ENCODE peak calls at places on chromosome 3, in four cellular contexts. One of them, this sample, is unnamed.

GRCh38 chr3:48428088-48428862 is 1.6 kb downstream of the PLXNB1 start:
- DNase-seq in stimulated activated CD4-positive, alpha-beta T cell treated with anti-CD3 and anti-CD28 coated beads, TNF-alpha, amount 100 ng/mL, for 1 hour: no peak
- DNase-seq in H7: peak
- DNase-seq in IMR-90: no peak
- DNase-seq in this sample: no peak

GRCh38 chr3:147447224-147447623 is 38.1 kb downstream of the ZIC1 start:
- DNase-seq in stimulated activated CD4-positive, alpha-beta T cell treated with anti-CD3 and anti-CD28 coated beads, TNF-alpha, amount 100 ng/mL, for 1 hour: no peak
- DNase-seq in H7: no peak
- DNase-seq in IMR-90: no peak
- DNase-seq in this sample: no peak

GRCh38 chr3:133992385-133992784 is 37.3 kb downstream of the SLCO2A1 start:
- DNase-seq in stimulated activated CD4-positive, alpha-beta T cell treated with anti-CD3 and anti-CD28 coated beads, TNF-alpha, amount 100 ng/mL, for 1 hour: no peak
- DNase-seq in H7: no peak
- DNase-seq in IMR-90: no peak
- DNase-seq in this sample: no peak

GRCh38 chr3:55313701-55314100 is 173.4 kb downstream of the WNT5A start:
- DNase-seq in stimulated activated CD4-positive, alpha-beta T cell treated with anti-CD3 and anti-CD28 coated beads, TNF-alpha, amount 100 ng/mL, for 1 hour: no peak
- DNase-seq in H7: no peak
- DNase-seq in IMR-90: no peak
- DNase-seq in this sample: no peak

GRCh38 chr3:30662836-30663235 is 56.4 kb downstream of the TGFBR2 start:
- DNase-seq in stimulated activated CD4-positive, alpha-beta T cell treated with anti-CD3 and anti-CD28 coated beads, TNF-alpha, amount 100 ng/mL, for 1 hour: no peak
- DNase-seq in H7: no peak
- DNase-seq in IMR-90: no peak
- DNase-seq in this sample: no peak

GRCh38 chr3:187185759-187186158 is 11.5 kb upstream of the RTP1 start:
- DNase-seq in stimulated activated CD4-positive, alpha-beta T cell treated with anti-CD3 and anti-CD28 coated beads, TNF-alpha, amount 100 ng/mL, for 1 hour: no peak
- DNase-seq in H7: peak
- DNase-seq in IMR-90: no peak
- DNase-seq in this sample: no peak

GRCh38 chr3:175885196-175885766 is 1026.1 kb downstream of the NAALADL2 start:
- DNase-seq in stimulated activated CD4-positive, alpha-beta T cell treated with anti-CD3 and anti-CD28 coated beads, TNF-alpha, amount 100 ng/mL, for 1 hour: no peak
- DNase-seq in H7: no peak
- DNase-seq in IMR-90: no peak
- DNase-seq in this sample: no peak

GRCh38 chr3:164155386-164155785 is 922.9 kb downstream of the SI start:
- DNase-seq in stimulated activated CD4-positive, alpha-beta T cell treated with anti-CD3 and anti-CD28 coated beads, TNF-alpha, amount 100 ng/mL, for 1 hour: no peak
- DNase-seq in H7: no peak
- DNase-seq in IMR-90: no peak
- DNase-seq in this sample: no peak

GRCh38 chr3:10888523-10889081 is 72.6 kb downstream of the SLC6A11 start:
- DNase-seq in stimulated activated CD4-positive, alpha-beta T cell treated with anti-CD3 and anti-CD28 coated beads, TNF-alpha, amount 100 ng/mL, for 1 hour: no peak
- DNase-seq in H7: no peak
- DNase-seq in IMR-90: no peak
- DNase-seq in this sample: no peak

GRCh38 chr3:143822374-143822773 is 25.9 kb downstream of the SLC9A9 start:
- DNase-seq in stimulated activated CD4-positive, alpha-beta T cell treated with anti-CD3 and anti-CD28 coated beads, TNF-alpha, amount 100 ng/mL, for 1 hour: no peak
- DNase-seq in H7: no peak
- DNase-seq in IMR-90: no peak
- DNase-seq in this sample: no peak

GRCh38 chr3:51708216-51708845 is 1.5 kb downstream of the GRM2 start:
- DNase-seq in stimulated activated CD4-positive, alpha-beta T cell treated with anti-CD3 and anti-CD28 coated beads, TNF-alpha, amount 100 ng/mL, for 1 hour: no peak
- DNase-seq in H7: no peak
- DNase-seq in IMR-90: no peak
- DNase-seq in this sample: no peak

GRCh38 chr3:133455960-133456359 is 56.1 kb downstream of the BFSP2 start:
- DNase-seq in stimulated activated CD4-positive, alpha-beta T cell treated with anti-CD3 and anti-CD28 coated beads, TNF-alpha, amount 100 ng/mL, for 1 hour: no peak
- DNase-seq in H7: no peak
- DNase-seq in IMR-90: no peak
- DNase-seq in this sample: no peak

GRCh38 chr3:23106641-23107040 is 96.5 kb upstream of the UBE2E2 start:
- DNase-seq in stimulated activated CD4-positive, alpha-beta T cell treated with anti-CD3 and anti-CD28 coated beads, TNF-alpha, amount 100 ng/mL, for 1 hour: no peak
- DNase-seq in H7: no peak
- DNase-seq in IMR-90: no peak
- DNase-seq in this sample: no peak

GRCh38 chr3:190996376-190996775 is 133.9 kb upstream of the GMNC start:
- DNase-seq in stimulated activated CD4-positive, alpha-beta T cell treated with anti-CD3 and anti-CD28 coated beads, TNF-alpha, amount 100 ng/mL, for 1 hour: no peak
- DNase-seq in H7: no peak
- DNase-seq in IMR-90: peak
- DNase-seq in this sample: no peak

GRCh38 chr3:192816274-192816853 is 89.0 kb upstream of the FGF12 start:
- DNase-seq in stimulated activated CD4-positive, alpha-beta T cell treated with anti-CD3 and anti-CD28 coated beads, TNF-alpha, amount 100 ng/mL, for 1 hour: no peak
- DNase-seq in H7: no peak
- DNase-seq in IMR-90: peak
- DNase-seq in this sample: no peak

GRCh38 chr3:11914651-11915050 is 68.0 kb upstream of the TAMM41 start:
- DNase-seq in stimulated activated CD4-positive, alpha-beta T cell treated with anti-CD3 and anti-CD28 coated beads, TNF-alpha, amount 100 ng/mL, for 1 hour: no peak
- DNase-seq in H7: no peak
- DNase-seq in IMR-90: no peak
- DNase-seq in this sample: no peak